ENCODE peak calls at places on chromosomes 2 and 18, in five cellular contexts. V is body of pancreas, J is AG10803, X is lung, L is WTC11. Z is an unnamed sample.

GRCh38 chr2:111618577-111618930 is 265.4 kb downstream of the ANAPC1 start:
- DNase-seq in V (no peak), J (peak), X (no peak), L (no peak), Z (no peak)

GRCh38 chr2:138633049-138633448 is 131.5 kb downstream of the SPOPL start:
- DNase-seq in V (no peak), J (no peak), X (no peak), L (no peak), Z (no peak)

GRCh38 chr2:27442282-27442980 is at the start of gene KRTCAP3:
- DNase-seq in V (peak), J (no peak), X (peak), L (peak), Z (peak)

GRCh38 chr2:866887-867286 is 83.8 kb upstream of the SNTG2 start:
- DNase-seq in V (no peak), J (no peak), X (no peak), L (no peak), Z (no peak)

GRCh38 chr18:22391571-22392359 is 25.9 kb downstream of the CTAGE1 start:
- DNase-seq in V (peak), J (peak), X (no peak), L (no peak), Z (no peak)

GRCh38 chr2:218000137-218000536 is 2.7 kb downstream of the TNS1 start:
- DNase-seq in V (peak), J (peak), X (no peak), L (no peak), Z (no peak)

GRCh38 chr18:34493566-34494358 is 216.3 kb upstream of the DTNA start:
- DNase-seq in V (peak), J (no peak), X (no peak), L (peak), Z (peak)

GRCh38 chr2:17851731-17852585 is 26.5 kb upstream of the KCNS3 start:
- DNase-seq in V (peak), J (peak), X (peak), L (peak), Z (peak)

GRCh38 chr2:26598336-26599006 is 42.7 kb downstream of the CIB4 start:
- DNase-seq in V (no peak), J (no peak), X (no peak), L (peak), Z (no peak)

GRCh38 chr2:187658952-187659525 is 104.8 kb upstream of the TFPI start:
- DNase-seq in V (peak), J (peak), X (no peak), L (peak), Z (no peak)

GRCh38 chr2:10913501-10914271 is 2.0 kb downstream of the KCNF1 start:
- DNase-seq in V (no peak), J (no peak), X (no peak), L (no peak), Z (no peak)

GRCh38 chr18:37385846-37386435 is 179.7 kb downstream of the CELF4 start:
- DNase-seq in V (no peak), J (peak), X (no peak), L (no peak), Z (no peak)

GRCh38 chr2:173002751-173003541 is 72.7 kb upstream of the MAP3K20 start:
- DNase-seq in V (peak), J (no peak), X (no peak), L (no peak), Z (no peak)

GRCh38 chr2:98972582-98973167 is 36.6 kb upstream of the CRACDL start:
- DNase-seq in V (no peak), J (no peak), X (no peak), L (no peak), Z (no peak)

GRCh38 chr2:110134025-110134424 is 18.4 kb upstream of the MALL start:
- DNase-seq in V (no peak), J (no peak), X (no peak), L (no peak), Z (no peak)

GRCh38 chr18:39776766-39777165 is 2178.3 kb upstream of the PIK3C3 start:
- DNase-seq in V (no peak), J (no peak), X (no peak), L (no peak), Z (no peak)

GRCh38 chr2:164015328-164016123 is 279.7 kb upstream of the FIGN start:
- DNase-seq in V (peak), J (peak), X (no peak), L (no peak), Z (no peak)

GRCh38 chr2:235463893-235464292 is 29.9 kb upstream of the AGAP1 start:
- DNase-seq in V (peak), J (no peak), X (peak), L (no peak), Z (no peak)

GRCh38 chr18:26466026-26466425 is 82.3 kb downstream of the KCTD1 start:
- DNase-seq in V (no peak), J (no peak), X (no peak), L (no peak), Z (no peak)

GRCh38 chr2:208042041-208042440 is 16.7 kb upstream of the PLEKHM3 start:
- DNase-seq in V (no peak), J (peak), X (no peak), L (no peak), Z (no peak)

GRCh38 chr2:27212626-27213471 is 781 bp upstream of the SLC5A6 start:
- DNase-seq in V (no peak), J (peak), X (no peak), L (no peak), Z (no peak)

GRCh38 chr2:165868211-165868610 is 74.2 kb upstream of the GALNT3 start:
- DNase-seq in V (no peak), J (no peak), X (no peak), L (no peak), Z (no peak)

GRCh38 chr2:153575171-153575853 is 96.8 kb upstream of the RPRM start:
- DNase-seq in V (no peak), J (no peak), X (no peak), L (no peak), Z (no peak)

GRCh38 chr2:12045864-12046291 is 299.4 kb downstream of the LPIN1 start:
- DNase-seq in V (peak), J (no peak), X (no peak), L (no peak), Z (no peak)

GRCh38 chr2:95346738-95347671 is 49.9 kb downstream of the KCNIP3 start:
- DNase-seq in V (peak), J (peak), X (no peak), L (peak), Z (no peak)

GRCh38 chr2:113068706-113069485 is 1.1 kb downstream of the IL1F10 start:
- DNase-seq in V (no peak), J (peak), X (no peak), L (no peak), Z (no peak)

GRCh38 chr2:38789689-38790088 is 11.7 kb downstream of the GEMIN6 start:
- DNase-seq in V (no peak), J (no peak), X (no peak), L (no peak), Z (no peak)

GRCh38 chr2:38793511-38793910 is 15.5 kb downstream of the GEMIN6 start:
- DNase-seq in V (no peak), J (no peak), X (no peak), L (no peak), Z (no peak)

GRCh38 chr2:38794235-38794946 is 16.4 kb downstream of the GEMIN6 start:
- DNase-seq in V (no peak), J (no peak), X (no peak), L (no peak), Z (no peak)

GRCh38 chr2:38792751-38793150 is 14.7 kb downstream of the GEMIN6 start:
- DNase-seq in V (no peak), J (no peak), X (no peak), L (no peak), Z (no peak)

DNA sequence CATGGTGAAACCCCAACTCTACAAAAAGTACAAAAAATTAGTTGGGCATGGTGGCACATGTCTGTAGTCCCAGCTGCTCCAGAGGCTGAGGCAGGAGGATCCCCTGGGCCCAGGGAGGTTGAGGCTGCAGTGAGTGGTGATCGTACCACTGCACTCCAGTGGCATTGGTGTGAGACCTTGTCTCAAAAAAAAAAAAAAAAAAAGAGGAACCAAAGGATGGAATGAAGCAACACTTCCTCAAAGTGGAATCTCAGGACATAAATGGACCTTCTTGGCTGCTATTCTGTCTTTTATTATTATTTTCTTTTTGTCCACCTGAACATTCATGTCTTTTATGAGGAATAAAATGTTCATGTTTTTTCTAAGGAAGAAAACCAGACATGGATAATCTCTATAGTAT is 13.7 kb downstream of the GEMIN6 start:
- DNase-seq in V (no peak), J (no peak), X (no peak), L (no peak), Z (no peak)
- TF ChIP-seq CTCF in V (no peak), J (no peak), X (no peak), L (no peak), Z (no peak)

GRCh38 chr2:234146087-234146826 is 95.8 kb downstream of the SPP2 start:
- DNase-seq in V (no peak), J (peak), X (no peak), L (no peak), Z (no peak)
- TF ChIP-seq CTCF in V (no peak), J (peak), X (no peak), L (no peak), Z (no peak)

GRCh38 chr2:68294187-68294586 is 25.6 kb downstream of the CNRIP1 start:
- DNase-seq in V (no peak), J (no peak), X (no peak), L (no peak), Z (no peak)
- TF ChIP-seq CTCF in V (no peak), J (no peak), X (no peak), L (no peak), Z (peak)

GRCh38 chr18:47987456-47987735 is 56.9 kb upstream of the SMAD2 start:
- DNase-seq in V (no peak), J (no peak), X (no peak), L (no peak), Z (no peak)

GRCh38 chr18:47984991-47985390 is 54.5 kb upstream of the SMAD2 start:
- DNase-seq in V (peak), J (no peak), X (no peak), L (no peak), Z (no peak)

GRCh38 chr18:47983946-47984345 is 53.5 kb upstream of the SMAD2 start:
- DNase-seq in V (no peak), J (no peak), X (no peak), L (no peak), Z (peak)

GRCh38 chr18:47985837-47986236 is 55.4 kb upstream of the SMAD2 start:
- DNase-seq in V (no peak), J (no peak), X (no peak), L (no peak), Z (no peak)

GRCh38 chr18:47986724-47987455 is 56.4 kb upstream of the SMAD2 start:
- DNase-seq in V (no peak), J (no peak), X (no peak), L (no peak), Z (no peak)
- TF ChIP-seq CTCF in V (no peak), J (no peak), X (no peak), L (no peak), Z (no peak)

DNA sequence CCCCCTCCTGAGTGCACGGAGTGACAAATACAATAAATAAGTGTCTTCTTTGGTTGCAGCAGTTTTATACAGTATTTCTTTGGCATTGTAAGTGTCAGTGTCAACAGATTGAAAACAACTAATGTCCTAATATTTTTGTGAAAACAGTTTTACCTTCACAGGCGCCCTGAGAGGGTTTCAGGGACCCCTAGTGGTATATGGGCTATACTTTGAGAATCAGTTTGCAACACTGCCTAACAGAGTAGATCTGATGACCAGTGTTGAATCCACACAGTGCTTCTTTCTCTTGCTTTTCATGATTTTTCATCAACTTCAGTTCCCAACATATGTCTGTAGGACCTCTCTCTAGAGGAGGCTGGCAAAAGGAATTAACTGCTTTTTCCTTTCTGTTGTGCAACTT is 162.2 kb downstream of the PRPF40A start:
- DNase-seq in V (no peak), J (no peak), X (no peak), L (no peak), Z (no peak)
- TF ChIP-seq CTCF in V (no peak), J (peak), X (no peak), L (no peak), Z (peak)

DNA sequence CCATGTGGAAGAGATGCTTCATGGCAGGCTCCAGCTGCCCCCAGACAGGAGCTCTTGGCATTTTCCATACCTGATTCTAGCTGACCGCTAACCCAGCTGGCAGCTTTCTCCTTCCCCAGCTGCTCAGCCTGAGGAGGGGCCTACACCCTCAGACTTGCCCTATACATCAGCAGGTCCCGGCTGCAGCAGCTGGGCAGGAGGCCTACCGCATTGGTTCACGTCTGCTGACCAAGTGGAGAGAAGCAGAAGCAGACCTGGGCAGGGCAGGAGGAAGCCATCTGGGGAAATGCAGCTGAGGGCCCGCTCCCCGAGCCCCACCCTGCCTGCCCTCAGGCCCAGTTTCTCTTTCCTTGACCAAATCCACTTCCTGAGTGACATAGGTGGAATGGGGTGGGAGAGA is 50.7 kb downstream of the LBH start:
- DNase-seq in V (no peak), J (no peak), X (no peak), L (no peak), Z (no peak)
- TF ChIP-seq CTCF in V (no peak), J (no peak), X (no peak), L (no peak), Z (no peak)

GRCh38 chr2:191864623-191865521 is 18.0 kb upstream of the CAVIN2 start:
- DNase-seq in V (no peak), J (no peak), X (no peak), L (no peak), Z (no peak)

GRCh38 chr2:191867507-191867847 is 20.6 kb upstream of the CAVIN2 start:
- DNase-seq in V (no peak), J (no peak), X (no peak), L (no peak), Z (no peak)

GRCh38 chr2:191863988-191864387 is 17.1 kb upstream of the CAVIN2 start:
- DNase-seq in V (no peak), J (no peak), X (no peak), L (no peak), Z (no peak)

GRCh38 chr2:191866675-191867506 is 20.0 kb upstream of the CAVIN2 start:
- DNase-seq in V (no peak), J (peak), X (peak), L (no peak), Z (no peak)

GRCh38 chr2:191866195-191866594 is 19.3 kb upstream of the CAVIN2 start:
- DNase-seq in V (no peak), J (no peak), X (no peak), L (no peak), Z (no peak)
- TF ChIP-seq CTCF in V (no peak), J (no peak), X (no peak), L (no peak), Z (no peak)

DNA sequence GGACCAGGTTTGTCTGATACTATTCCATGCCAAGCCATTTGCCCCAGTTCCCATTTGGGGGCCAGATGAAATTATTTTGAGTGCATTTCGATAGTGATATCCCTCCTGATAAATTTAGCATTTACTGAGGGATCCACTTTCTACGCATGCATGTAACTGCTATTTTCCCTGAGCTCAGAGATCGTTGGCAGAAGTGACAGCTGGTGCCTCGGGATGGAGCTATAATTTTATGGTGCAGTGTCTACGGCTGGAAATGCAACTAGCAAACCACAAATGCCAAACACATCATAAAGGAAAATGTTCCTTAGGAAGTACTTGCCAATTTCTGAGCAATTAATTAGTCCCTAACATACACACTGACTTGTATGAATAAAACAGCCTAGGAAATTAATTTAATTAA is 254.8 kb downstream of the SLC8A1 start:
- DNase-seq in V (no peak), J (no peak), X (no peak), L (no peak), Z (no peak)
- TF ChIP-seq CTCF in V (no peak), J (no peak), X (no peak), L (no peak), Z (no peak)

GRCh38 chr2:68420254-68420910 is 46.7 kb downstream of the FBXO48 start:
- DNase-seq in V (no peak), J (peak), X (no peak), L (no peak), Z (no peak)

GRCh38 chr2:68418419-68418818 is 48.7 kb downstream of the FBXO48 start:
- DNase-seq in V (no peak), J (no peak), X (no peak), L (no peak), Z (no peak)

GRCh38 chr2:68416081-68416675 is 50.9 kb downstream of the FBXO48 start:
- DNase-seq in V (no peak), J (no peak), X (no peak), L (no peak), Z (no peak)

GRCh38 chr2:68417931-68418330 is 49.2 kb downstream of the FBXO48 start:
- DNase-seq in V (no peak), J (no peak), X (no peak), L (no peak), Z (no peak)

GRCh38 chr2:68418855-68419254 is 48.2 kb downstream of the FBXO48 start:
- DNase-seq in V (no peak), J (no peak), X (no peak), L (peak), Z (no peak)
- TF ChIP-seq CTCF in V (no peak), J (no peak), X (no peak), L (no peak), Z (no peak)

GRCh38 chr2:69297216-69297615 is 89.8 kb downstream of the GFPT1 start:
- DNase-seq in V (no peak), J (no peak), X (no peak), L (no peak), Z (no peak)
- TF ChIP-seq CTCF in V (no peak), J (no peak), X (no peak), L (no peak), Z (no peak)